ENCODE peak calls at places on chromosomes 2 and 18, in seven cellular contexts. H is BE2C, N is NB4, R is GM23338, A is Peyer's patch, P is brain microvascular endothelial cell, D is cardiac fibroblast. L is an unnamed sample.

GRCh38 chr2:222878877-222879601 is 18.2 kb downstream of the ACSL3 start:
- DNase-seq in H (no peak), N (no peak), A (no peak), P (peak), D (peak), R (no peak), L (no peak)

GRCh38 chr18:12283256-12283655 is 24.8 kb upstream of the TUBB6 start:
- DNase-seq in H (no peak), A (no peak), D (peak), N (peak), R (peak), P (peak), L (no peak)

GRCh38 chr2:241506793-241507429 is 1.5 kb downstream of the STK25 start:
- DNase-seq in D (no peak), N (no peak), H (no peak), R (peak), P (no peak), A (no peak), L (no peak)

GRCh38 chr2:80281083-80281482 is 23.5 kb downstream of the LRRTM1 start:
- DNase-seq in A (no peak), H (no peak), P (no peak), D (no peak), R (no peak), N (no peak), L (no peak)

GRCh38 chr2:111178730-111179405 is 58.2 kb downstream of the BCL2L11 start:
- DNase-seq in R (no peak), H (no peak), N (peak), D (peak), A (no peak), P (peak), L (no peak)

GRCh38 chr2:189580267-189580661 is 322 bp downstream of the SLC40A1 start:
- DNase-seq in H (peak), N (peak), P (no peak), D (no peak), A (peak), R (peak), L (no peak)

GRCh38 chr2:133209325-133209724 is 358.9 kb downstream of the NCKAP5 start:
- DNase-seq in P (no peak), D (no peak), A (no peak), H (no peak), R (no peak), N (no peak), L (no peak)

GRCh38 chr2:6368271-6368670 is 497.4 kb downstream of the CMPK2 start:
- DNase-seq in A (no peak), R (no peak), D (no peak), N (no peak), P (peak), H (no peak), L (no peak)

GRCh38 chr2:203737360-203737759 is 30.9 kb downstream of the CD28 start:
- DNase-seq in A (no peak), P (no peak), R (no peak), H (no peak), D (peak), N (no peak), L (no peak)

GRCh38 chr2:118246726-118247125 is 158.5 kb downstream of the INSIG2 start:
- DNase-seq in P (no peak), H (no peak), D (no peak), R (no peak), A (no peak), N (no peak), L (no peak)

GRCh38 chr2:45497355-45497754 is 113.7 kb downstream of the SRBD1 start:
- DNase-seq in H (no peak), R (no peak), A (no peak), N (no peak), P (peak), D (peak), L (no peak)

GRCh38 chr2:201860541-201861154 is 54.3 kb downstream of the CDK15 start:
- DNase-seq in N (peak), A (no peak), D (peak), P (peak), H (peak), R (peak), L (no peak)

GRCh38 chr18:1499265-1499664 is 594.6 kb downstream of the ADCYAP1 start:
- DNase-seq in P (no peak), D (peak), H (no peak), N (peak), R (no peak), A (no peak), L (no peak)

GRCh38 chr2:137178955-137179377 is 413.6 kb downstream of the THSD7B start:
- DNase-seq in D (peak), A (no peak), N (peak), H (no peak), R (no peak), P (no peak), L (no peak)

GRCh38 chr2:239822146-239822945 is 202.8 kb downstream of the NDUFA10 start:
- DNase-seq in D (no peak), N (peak), A (peak), P (no peak), H (no peak), R (no peak), L (peak)

GRCh38 chr2:127342101-127342500 is 45.7 kb downstream of the MAP3K2 start:
- DNase-seq in R (no peak), N (peak), D (peak), A (no peak), P (no peak), H (no peak), L (no peak)

GRCh38 chr2:189267925-189268579 is 88.5 kb upstream of the COL5A2 start:
- DNase-seq in R (no peak), H (no peak), P (no peak), A (no peak), N (no peak), D (peak), L (no peak)

GRCh38 chr2:131037398-131038257 is 55.6 kb downstream of the FAM168B start:
- DNase-seq in P (no peak), N (no peak), H (no peak), A (no peak), D (no peak), R (no peak), L (no peak)

GRCh38 chr2:119190726-119191125 is 32.2 kb upstream of the C1QL2 start:
- DNase-seq in N (no peak), H (no peak), P (no peak), D (no peak), A (no peak), R (no peak), L (no peak)

GRCh38 chr2:131659168-131659572 is 131.5 kb downstream of the CCDC74A start:
- DNase-seq in A (no peak), H (no peak), P (no peak), R (no peak), N (no peak), D (peak), L (no peak)

GRCh38 chr18:79612291-79613108 is 67.1 kb upstream of the CTDP1 start:
- DNase-seq in D (no peak), P (no peak), A (peak), H (no peak), R (no peak), N (no peak), L (no peak)

GRCh38 chr2:187687585-187687984 is 133.3 kb upstream of the TFPI start:
- DNase-seq in A (no peak), D (no peak), N (no peak), R (no peak), P (no peak), H (no peak), L (no peak)

GRCh38 chr18:7637269-7637668 is 70.2 kb downstream of the PTPRM start:
- DNase-seq in D (peak), H (no peak), A (no peak), P (no peak), R (no peak), N (no peak), L (no peak)

GRCh38 chr18:64888956-64889355 is 740.1 kb upstream of the LINC00305 start:
- DNase-seq in R (no peak), H (no peak), D (no peak), N (no peak), A (no peak), P (no peak), L (no peak)

GRCh38 chr2:150167711-150168110 is 319.8 kb downstream of the RND3 start:
- DNase-seq in P (peak), H (no peak), N (no peak), A (no peak), D (peak), R (no peak), L (no peak)

GRCh38 chr2:118014492-118014824 is 588 bp upstream of the CCDC93 start:
- DNase-seq in A (no peak), N (no peak), R (peak), H (peak), D (no peak), P (no peak), L (no peak)

GRCh38 chr2:164510895-164511294 is 110.4 kb downstream of the GRB14 start:
- DNase-seq in N (no peak), P (no peak), R (no peak), A (no peak), D (peak), H (no peak), L (no peak)

GRCh38 chr18:35463050-35463449 is 34.7 kb downstream of the INO80C start:
- DNase-seq in N (no peak), R (no peak), H (peak), A (no peak), P (peak), D (peak), L (no peak)

GRCh38 chr2:62175728-62176127 is 20.2 kb upstream of the B3GNT2 start:
- DNase-seq in H (peak), A (no peak), N (no peak), R (peak), D (no peak), P (no peak), L (no peak)

GRCh38 chr2:62785216-62785615 is 79.7 kb downstream of the EHBP1 start:
- DNase-seq in A (no peak), P (peak), R (no peak), H (no peak), N (no peak), D (peak), L (no peak)

GRCh38 chr2:232776435-232776834 is at the start of gene KCNJ13:
- DNase-seq in P (no peak), A (no peak), R (peak), D (no peak), N (no peak), H (no peak), L (no peak)

GRCh38 chr18:58413667-58414628 is 214.9 kb downstream of the ALPK2 start:
- DNase-seq in A (no peak), H (no peak), P (no peak), R (no peak), N (no peak), D (no peak), L (no peak)

GRCh38 chr2:196459539-196459938 is 180.0 kb upstream of the CCDC150 start:
- DNase-seq in P (peak), H (no peak), A (no peak), D (peak), R (peak), N (peak), L (no peak)

GRCh38 chr2:128724547-128724946 is 405.9 kb upstream of the HS6ST1 start:
- DNase-seq in N (no peak), A (no peak), D (no peak), H (no peak), P (no peak), R (no peak), L (no peak)

GRCh38 chr2:43312751-43313641 is 86.6 kb upstream of the ZFP36L2 start:
- DNase-seq in D (peak), H (peak), N (no peak), P (no peak), R (peak), A (no peak), L (no peak)

GRCh38 chr18:49768051-49768391 is 45.3 kb downstream of the ACAA2 start:
- DNase-seq in P (peak), D (peak), R (peak), A (peak), N (peak), H (no peak), L (peak)

GRCh38 chr2:38508311-38509039 is 94.3 kb downstream of the HNRNPLL start:
- DNase-seq in N (peak), R (peak), A (peak), D (peak), P (peak), H (peak), L (peak)
- TF ChIP-seq CTCF in N (peak), R (peak), A (peak), D (peak), P (peak), H (peak), L (peak)

DNA sequence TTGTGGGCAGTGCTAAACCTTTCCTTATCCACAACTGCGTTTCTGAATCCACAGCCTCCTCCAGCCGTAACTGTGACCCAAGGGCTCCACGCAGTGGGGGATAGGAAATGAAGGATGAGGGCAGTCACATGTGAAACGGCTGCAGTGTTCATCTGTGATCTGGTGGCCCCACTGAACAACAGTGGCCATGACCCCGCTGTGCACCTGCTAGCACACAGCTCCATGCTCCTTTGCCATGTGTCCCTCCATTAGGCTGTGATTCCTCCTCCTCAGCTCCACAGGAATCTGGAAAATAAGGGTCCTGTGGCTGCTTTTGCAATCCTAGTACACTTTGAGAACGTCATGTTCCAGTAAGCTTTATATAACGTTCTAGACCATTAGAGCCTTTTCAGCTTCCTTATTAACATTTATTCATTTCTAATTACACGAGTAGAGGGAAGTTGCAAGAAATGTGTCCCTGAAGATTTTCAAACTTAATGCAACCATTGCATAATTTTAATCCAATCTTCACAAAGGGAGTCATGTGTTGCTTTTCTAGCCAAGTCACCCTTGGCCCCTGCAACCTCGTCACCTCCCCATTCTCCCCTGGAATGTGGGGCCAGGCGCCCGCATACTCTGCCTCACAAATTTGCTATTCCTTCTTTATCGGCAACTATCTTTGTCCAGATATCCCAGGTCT is 7.1 kb upstream of the NAPG start:
- DNase-seq in A (no peak), R (no peak), H (no peak), D (peak), N (peak), P (peak), L (no peak)
- TF ChIP-seq CTCF in A (no peak), R (peak), H (no peak), D (peak), N (no peak), P (peak), L (peak)

GRCh38 chr2:9782197-9782719 is 61.0 kb upstream of the TAF1B start:
- DNase-seq in P (no peak), N (no peak), D (no peak), R (no peak), H (no peak), A (peak), L (no peak)
- TF ChIP-seq CTCF in P (peak), N (no peak), D (no peak), R (peak), H (no peak), A (no peak), L (no peak)

DNA sequence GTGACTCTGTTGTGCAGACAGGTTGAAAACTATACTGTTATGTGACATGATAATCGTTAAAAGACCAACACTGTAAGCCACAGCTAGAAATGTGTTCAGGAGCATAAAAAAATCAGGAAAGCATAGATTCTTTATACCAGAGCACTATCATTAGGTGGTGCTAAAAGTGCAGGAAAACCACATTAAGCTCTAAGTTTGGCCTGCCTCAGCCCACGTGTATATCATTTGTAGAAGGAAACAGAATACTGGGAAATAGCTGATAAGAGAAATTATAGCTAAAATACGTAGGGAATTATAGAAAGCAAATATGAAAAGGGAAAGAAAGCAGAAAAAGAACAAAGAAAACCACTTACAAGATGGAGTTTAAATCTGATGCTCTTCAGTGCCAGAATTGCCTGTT is 26.5 kb upstream of the C2orf74 start:
- DNase-seq in H (peak), P (peak), N (peak), D (peak), R (peak), A (no peak), L (no peak)
- TF ChIP-seq CTCF in H (peak), P (peak), N (peak), D (peak), R (peak), A (peak), L (no peak)

GRCh38 chr2:197800091-197800490 is 4.3 kb upstream of the PLCL1 start:
- DNase-seq in P (no peak), H (peak), R (no peak), D (no peak), N (no peak), A (no peak), L (no peak)

GRCh38 chr2:197799072-197799471 is 5.3 kb upstream of the PLCL1 start:
- DNase-seq in D (no peak), H (no peak), P (no peak), N (no peak), A (no peak), R (no peak), L (no peak)

GRCh38 chr2:197793456-197793855 is 8.3 kb upstream of the BOLL start:
- DNase-seq in H (no peak), N (no peak), P (no peak), D (no peak), R (no peak), A (no peak), L (no peak)

GRCh38 chr2:197795277-197795676 is 9.1 kb upstream of the PLCL1 start:
- DNase-seq in R (no peak), A (no peak), D (no peak), N (no peak), H (no peak), P (no peak), L (no peak)

GRCh38 chr2:197798187-197798586 is 6.2 kb upstream of the PLCL1 start:
- DNase-seq in H (no peak), N (no peak), R (no peak), A (no peak), P (no peak), D (no peak), L (no peak)
- TF ChIP-seq CTCF in H (no peak), N (no peak), R (no peak), A (no peak), P (no peak), D (no peak), L (no peak)

DNA sequence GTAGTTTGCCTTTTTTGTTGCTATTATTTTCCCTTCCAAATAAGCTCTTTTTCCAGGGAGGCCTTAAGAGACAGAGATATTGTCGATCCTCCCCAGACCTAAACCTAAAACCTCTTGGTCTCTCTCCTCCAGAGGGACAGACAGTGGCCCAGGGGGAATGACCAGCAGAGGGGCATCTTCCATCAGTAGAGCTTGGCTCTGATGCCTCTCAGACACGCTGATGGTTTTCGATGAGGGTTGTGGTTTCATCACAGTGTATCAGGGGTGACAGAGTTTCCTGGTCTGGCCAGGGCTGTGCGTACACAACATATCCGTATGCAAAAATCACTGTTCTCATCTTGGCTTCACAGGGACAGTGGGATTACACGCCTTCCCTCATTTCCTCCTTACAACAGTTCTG is 68.6 kb downstream of the GATA6 start:
- DNase-seq in D (no peak), N (no peak), P (no peak), A (no peak), R (peak), H (no peak), L (no peak)
- TF ChIP-seq CTCF in D (no peak), N (no peak), P (no peak), A (no peak), R (peak), H (no peak), L (no peak)

L was measured in progenitor cell of endocrine pancreas.